ENCODE peak calls at places on chromosomes 13 and 19, in six cellular contexts. One of them, this sample, is unnamed. For H3K27me3, the result is how much of the 10 kb centered on the place peaks cover.

GRCh38 chr19:28061111-28061510 is 1151.8 kb downstream of the UQCRFS1 start:
- DNase-seq in H9: no peak
- DNase-seq in mesenchymal stem cell: no peak
- DNase-seq in H1: no peak
- DNase-seq in IMR-90: no peak
- DNase-seq in trophoblast cell: no peak
- DNase-seq in this sample: no peak

GRCh38 chr13:83333614-83334388 is 548.5 kb downstream of the SLITRK1 start:
- DNase-seq in H9: no peak
- DNase-seq in trophoblast cell: no peak
- DNase-seq in IMR-90: no peak
- DNase-seq in H1: no peak
- DNase-seq in mesenchymal stem cell: no peak
- DNase-seq in this sample: no peak

GRCh38 chr13:53749306-53749705 is 720.7 kb downstream of the OLFM4 start:
- DNase-seq in IMR-90: no peak
- DNase-seq in H1: no peak
- DNase-seq in trophoblast cell: no peak
- DNase-seq in mesenchymal stem cell: no peak
- DNase-seq in H9: no peak
- DNase-seq in this sample: no peak

GRCh38 chr13:31530883-31531282 is 208.4 kb upstream of the RXFP2 start:
- DNase-seq in mesenchymal stem cell: no peak
- DNase-seq in IMR-90: no peak
- DNase-seq in trophoblast cell: no peak
- DNase-seq in H9: no peak
- DNase-seq in H1: no peak
- DNase-seq in this sample: no peak

GRCh38 chr19:16516923-16517610 is 20.9 kb downstream of the C19orf44 start:
- DNase-seq in IMR-90: no peak
- DNase-seq in H9: no peak
- DNase-seq in H1: no peak
- DNase-seq in mesenchymal stem cell: no peak
- DNase-seq in trophoblast cell: no peak
- DNase-seq in this sample: no peak

GRCh38 chr13:98869408-98870090 is 108.3 kb downstream of the DOCK9 start:
- DNase-seq in H1: no peak
- DNase-seq in mesenchymal stem cell: no peak
- DNase-seq in H9: no peak
- DNase-seq in IMR-90: no peak
- DNase-seq in trophoblast cell: no peak
- DNase-seq in this sample: no peak

GRCh38 chr13:90293793-90294361 is 1053.6 kb upstream of the MIR17HG start:
- DNase-seq in H9: no peak
- DNase-seq in trophoblast cell: no peak
- DNase-seq in IMR-90: no peak
- DNase-seq in mesenchymal stem cell: no peak
- DNase-seq in H1: no peak
- DNase-seq in this sample: no peak

GRCh38 chr19:45342911-45343310 is 2.4 kb downstream of the KLC3 start:
- DNase-seq in H1: no peak
- DNase-seq in mesenchymal stem cell: no peak
- DNase-seq in trophoblast cell: no peak
- DNase-seq in IMR-90: no peak
- DNase-seq in H9: no peak
- DNase-seq in this sample: no peak

GRCh38 chr19:3061214-3062161 is 807 bp downstream of the TLE5 start:
- DNase-seq in IMR-90: peak
- DNase-seq in H1: no peak
- DNase-seq in trophoblast cell: no peak
- DNase-seq in H9: no peak
- DNase-seq in mesenchymal stem cell: no peak
- DNase-seq in this sample: no peak

GRCh38 chr13:60369242-60369641 is 27.8 kb upstream of the TDRD3 start:
- DNase-seq in H1: no peak
- DNase-seq in mesenchymal stem cell: peak
- DNase-seq in trophoblast cell: no peak
- DNase-seq in H9: no peak
- DNase-seq in IMR-90: peak
- DNase-seq in this sample: no peak

GRCh38 chr19:54333586-54334298 is 5.2 kb downstream of the LILRA4 start:
- DNase-seq in mesenchymal stem cell: no peak
- DNase-seq in H9: no peak
- DNase-seq in H1: no peak
- DNase-seq in trophoblast cell: no peak
- DNase-seq in IMR-90: no peak
- DNase-seq in this sample: no peak

GRCh38 chr19:41811036-41811435 is 14.6 kb downstream of the CEACAM3 start:
- DNase-seq in IMR-90: no peak
- DNase-seq in mesenchymal stem cell: no peak
- DNase-seq in trophoblast cell: no peak
- DNase-seq in H1: no peak
- DNase-seq in H9: no peak
- DNase-seq in this sample: no peak

GRCh38 chr13:46160474-46161066 is 21.4 kb downstream of the LCP1 start:
- DNase-seq in IMR-90: peak
- DNase-seq in mesenchymal stem cell: peak
- DNase-seq in H9: no peak
- DNase-seq in H1: no peak
- DNase-seq in trophoblast cell: peak
- DNase-seq in this sample: peak

GRCh38 chr19:16541526-16542044 is 652 bp downstream of the CHERP start:
- DNase-seq in IMR-90: peak
- DNase-seq in trophoblast cell: no peak
- DNase-seq in H1: no peak
- DNase-seq in mesenchymal stem cell: no peak
- DNase-seq in H9: no peak
- DNase-seq in this sample: no peak

GRCh38 chr13:97435794-97436193 is 1.8 kb downstream of the RAP2A start:
- DNase-seq in IMR-90: no peak
- DNase-seq in mesenchymal stem cell: no peak
- DNase-seq in H9: no peak
- DNase-seq in H1: no peak
- DNase-seq in trophoblast cell: no peak
- DNase-seq in this sample: no peak

GRCh38 chr19:34786236-34786635 is 13.2 kb upstream of the ZNF599 start:
- DNase-seq in H1: no peak
- DNase-seq in IMR-90: no peak
- DNase-seq in H9: no peak
- DNase-seq in trophoblast cell: no peak
- DNase-seq in mesenchymal stem cell: no peak
- DNase-seq in this sample: no peak

GRCh38 chr19:13557756-13558398 is 51.6 kb upstream of the CACNA1A start:
- DNase-seq in mesenchymal stem cell: no peak
- DNase-seq in IMR-90: no peak
- DNase-seq in trophoblast cell: no peak
- DNase-seq in H9: peak
- DNase-seq in H1: peak
- DNase-seq in this sample: no peak

GRCh38 chr19:23283925-23284324 is 33.7 kb upstream of the ZNF724 start:
- DNase-seq in trophoblast cell: peak
- DNase-seq in H9: peak
- DNase-seq in IMR-90: peak
- DNase-seq in H1: peak
- DNase-seq in mesenchymal stem cell: peak
- DNase-seq in this sample: no peak

GRCh38 chr19:45340232-45340898 is at the start of gene KLC3:
- DNase-seq in trophoblast cell: peak
- DNase-seq in H1: peak
- DNase-seq in H9: peak
- DNase-seq in IMR-90: no peak
- DNase-seq in mesenchymal stem cell: no peak
- DNase-seq in this sample: no peak

GRCh38 chr13:88544836-88545235 is 873.7 kb downstream of the SLITRK5 start:
- DNase-seq in IMR-90: no peak
- DNase-seq in mesenchymal stem cell: no peak
- DNase-seq in H1: no peak
- DNase-seq in trophoblast cell: no peak
- DNase-seq in H9: no peak
- DNase-seq in this sample: no peak

GRCh38 chr19:38190061-38190460 is 34.0 kb downstream of the DPF1 start:
- DNase-seq in mesenchymal stem cell: no peak
- DNase-seq in H1: no peak
- DNase-seq in IMR-90: no peak
- DNase-seq in trophoblast cell: no peak
- DNase-seq in H9: no peak
- DNase-seq in this sample: no peak

GRCh38 chr19:17035842-17036424 is 9.3 kb upstream of the CPAMD8 start:
- DNase-seq in mesenchymal stem cell: no peak
- DNase-seq in H9: no peak
- DNase-seq in H1: no peak
- DNase-seq in IMR-90: no peak
- DNase-seq in trophoblast cell: no peak
- DNase-seq in this sample: no peak

GRCh38 chr19:2045501-2046045 is 5.5 kb downstream of the MKNK2 start:
- DNase-seq in H1: peak
- DNase-seq in mesenchymal stem cell: no peak
- DNase-seq in IMR-90: no peak
- DNase-seq in trophoblast cell: no peak
- DNase-seq in H9: no peak
- DNase-seq in this sample: no peak

GRCh38 chr13:88107486-88108044 is 436.4 kb downstream of the SLITRK5 start:
- DNase-seq in H9: no peak
- DNase-seq in trophoblast cell: no peak
- DNase-seq in mesenchymal stem cell: no peak
- DNase-seq in IMR-90: no peak
- DNase-seq in H1: no peak
- DNase-seq in this sample: no peak

GRCh38 chr19:47020132-47020805 is 632 bp downstream of the NPAS1 start:
- DNase-seq in IMR-90: no peak
- DNase-seq in H9: no peak
- DNase-seq in H1: no peak
- DNase-seq in mesenchymal stem cell: no peak
- DNase-seq in trophoblast cell: no peak
- DNase-seq in this sample: no peak

GRCh38 chr13:99124695-99125334 is 75.8 kb upstream of the UBAC2 start:
- DNase-seq in IMR-90: peak
- DNase-seq in mesenchymal stem cell: peak
- DNase-seq in trophoblast cell: peak
- DNase-seq in H1: no peak
- DNase-seq in H9: no peak
- DNase-seq in this sample: no peak

GRCh38 chr19:14111486-14111885 is 6.1 kb downstream of the PRKACA start:
- DNase-seq in H9: no peak
- DNase-seq in IMR-90: no peak
- DNase-seq in trophoblast cell: no peak
- DNase-seq in mesenchymal stem cell: no peak
- DNase-seq in H1: no peak
- DNase-seq in this sample: no peak

GRCh38 chr13:29905845-29906244 is 55.4 kb upstream of the UBL3 start:
- DNase-seq in mesenchymal stem cell: peak
- DNase-seq in trophoblast cell: peak
- DNase-seq in IMR-90: peak
- DNase-seq in H1: no peak
- DNase-seq in H9: no peak
- DNase-seq in this sample: no peak

GRCh38 chr19:756232-756631 is 5.3 kb downstream of the MISP start:
- DNase-seq in IMR-90: peak
- DNase-seq in trophoblast cell: no peak
- DNase-seq in H9: no peak
- DNase-seq in H1: no peak
- DNase-seq in mesenchymal stem cell: peak
- DNase-seq in this sample: no peak

GRCh38 chr19:9052894-9053293 is 34.0 kb upstream of the OR1M1 start:
- DNase-seq in trophoblast cell: no peak
- DNase-seq in mesenchymal stem cell: no peak
- DNase-seq in H1: no peak
- DNase-seq in H9: no peak
- DNase-seq in IMR-90: no peak
- DNase-seq in this sample: no peak
- H3K27me3 ChIP-seq in trophoblast cell: under half
- H3K27me3 ChIP-seq in mesenchymal stem cell: under half
- H3K27me3 ChIP-seq in H1: under half
- H3K27me3 ChIP-seq in H9: under half
- H3K27me3 ChIP-seq in IMR-90: under half
- H3K27me3 ChIP-seq in this sample: under half

DNA sequence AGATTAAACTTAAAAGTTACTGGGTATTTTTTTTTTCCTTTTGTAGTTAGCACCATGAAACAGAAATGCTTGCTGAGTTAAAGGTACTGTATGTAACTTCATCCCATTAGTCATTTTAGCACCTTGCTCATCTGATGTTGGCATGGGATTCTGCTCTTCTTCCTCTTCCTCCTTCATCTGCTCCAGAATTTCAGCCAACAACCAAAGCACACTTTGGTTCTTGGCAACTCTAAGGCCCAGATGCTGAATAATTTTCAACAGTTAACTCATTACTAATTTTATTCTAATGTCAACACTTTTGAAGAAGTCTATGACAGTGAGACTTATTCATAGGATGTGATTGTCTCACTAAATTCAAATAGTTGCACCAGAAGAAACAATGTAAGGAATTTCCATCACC is 359.2 kb downstream of the KCTD12 start:
- DNase-seq in trophoblast cell: no peak
- DNase-seq in mesenchymal stem cell: no peak
- DNase-seq in IMR-90: peak
- DNase-seq in H1: no peak
- DNase-seq in H9: no peak
- DNase-seq in this sample: no peak
- H4K91ac ChIP-seq in trophoblast cell: no peak
- H4K91ac ChIP-seq in mesenchymal stem cell: no peak
- H4K91ac ChIP-seq in IMR-90: no peak
- H4K91ac ChIP-seq in H1: no peak
- H4K91ac ChIP-seq in H9: no peak
- H4K91ac ChIP-seq in this sample: no peak

DNA sequence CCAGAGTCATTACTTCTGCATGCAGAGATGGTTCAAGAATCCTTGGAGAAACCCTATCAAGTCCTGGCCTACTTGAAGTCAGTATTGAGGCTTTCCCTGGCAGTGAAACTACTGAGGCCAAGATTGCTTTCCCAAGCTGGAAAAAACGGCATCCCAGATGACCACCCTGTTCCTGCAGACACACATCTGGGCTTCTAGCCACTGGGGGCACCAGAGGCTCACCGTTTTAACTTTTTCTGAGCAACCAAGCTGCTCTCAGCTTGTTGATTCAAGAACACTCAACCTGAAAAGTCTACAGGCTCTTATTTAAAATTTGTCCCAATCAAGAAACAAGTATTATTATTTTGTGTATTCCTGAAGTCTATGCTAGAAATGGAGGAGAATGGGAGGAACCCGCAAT is 66.6 kb downstream of the SPRYD7 start:
- DNase-seq in mesenchymal stem cell: peak
- DNase-seq in H1: peak
- DNase-seq in trophoblast cell: peak
- DNase-seq in IMR-90: peak
- DNase-seq in H9: peak
- DNase-seq in this sample: no peak
- H2AK5ac ChIP-seq in mesenchymal stem cell: no peak
- H2AK5ac ChIP-seq in H1: no peak
- H2AK5ac ChIP-seq in trophoblast cell: no peak
- H2AK5ac ChIP-seq in IMR-90: no peak
- H2AK5ac ChIP-seq in H9: no peak
- H2AK5ac ChIP-seq in this sample: no peak

GRCh38 chr19:49430678-49431329 is 5.6 kb downstream of the GFY start:
- DNase-seq in mesenchymal stem cell: no peak
- DNase-seq in H9: no peak
- DNase-seq in IMR-90: no peak
- DNase-seq in H1: no peak
- DNase-seq in trophoblast cell: no peak
- DNase-seq in this sample: no peak
- H3K27me3 ChIP-seq in mesenchymal stem cell: half or more
- H3K27me3 ChIP-seq in H9: under half
- H3K27me3 ChIP-seq in IMR-90: half or more
- H3K27me3 ChIP-seq in H1: under half
- H3K27me3 ChIP-seq in trophoblast cell: under half
- H3K27me3 ChIP-seq in this sample: under half